ENCODE peak calls at places on chromosome 19, in nine cellular contexts. One of them, this sample, is unnamed.

GRCh38 chr19:43700368-43701015 is 15.4 kb upstream of the IRGC start:
- DNase-seq in PC-3: peak
- DNase-seq in neural crest cell: no peak
- DNase-seq in progenitor cell of endocrine pancreas: no peak
- DNase-seq in endodermal cell: no peak
- DNase-seq in tibial nerve: peak
- DNase-seq in Calu3: no peak
- DNase-seq in fibroblast of pulmonary artery: peak
- DNase-seq in Peyer's patch: no peak
- DNase-seq in this sample: peak

GRCh38 chr19:33998739-33999345 is 173.5 kb upstream of the LSM14A start:
- DNase-seq in PC-3: peak
- DNase-seq in tibial nerve: no peak
- DNase-seq in Peyer's patch: no peak
- DNase-seq in endodermal cell: no peak
- DNase-seq in fibroblast of pulmonary artery: peak
- DNase-seq in neural crest cell: no peak
- DNase-seq in progenitor cell of endocrine pancreas: no peak
- DNase-seq in Calu3: no peak
- DNase-seq in this sample: no peak

GRCh38 chr19:47719047-47719885 is 6.0 kb downstream of the EHD2 start:
- DNase-seq in neural crest cell: no peak
- DNase-seq in Calu3: no peak
- DNase-seq in tibial nerve: peak
- DNase-seq in Peyer's patch: peak
- DNase-seq in endodermal cell: peak
- DNase-seq in progenitor cell of endocrine pancreas: no peak
- DNase-seq in PC-3: no peak
- DNase-seq in fibroblast of pulmonary artery: peak
- DNase-seq in this sample: no peak

GRCh38 chr19:42528354-42529247 is at the start of gene CEACAM1:
- DNase-seq in neural crest cell: no peak
- DNase-seq in endodermal cell: no peak
- DNase-seq in Calu3: peak
- DNase-seq in tibial nerve: no peak
- DNase-seq in Peyer's patch: peak
- DNase-seq in fibroblast of pulmonary artery: peak
- DNase-seq in progenitor cell of endocrine pancreas: no peak
- DNase-seq in PC-3: peak
- DNase-seq in this sample: no peak

GRCh38 chr19:10408511-10409291 is 5.4 kb upstream of the CDC37 start:
- DNase-seq in endodermal cell: no peak
- DNase-seq in fibroblast of pulmonary artery: no peak
- DNase-seq in Calu3: no peak
- DNase-seq in neural crest cell: no peak
- DNase-seq in tibial nerve: no peak
- DNase-seq in PC-3: no peak
- DNase-seq in progenitor cell of endocrine pancreas: no peak
- DNase-seq in Peyer's patch: peak
- DNase-seq in this sample: peak

GRCh38 chr19:15422311-15423075 is 3.7 kb upstream of the AKAP8L start:
- DNase-seq in endodermal cell: no peak
- DNase-seq in fibroblast of pulmonary artery: no peak
- DNase-seq in tibial nerve: no peak
- DNase-seq in Calu3: no peak
- DNase-seq in progenitor cell of endocrine pancreas: no peak
- DNase-seq in Peyer's patch: no peak
- DNase-seq in neural crest cell: no peak
- DNase-seq in PC-3: no peak
- DNase-seq in this sample: no peak

GRCh38 chr19:48628486-48629296 is 8.5 kb downstream of the DBP start:
- DNase-seq in PC-3: no peak
- DNase-seq in endodermal cell: no peak
- DNase-seq in Peyer's patch: no peak
- DNase-seq in progenitor cell of endocrine pancreas: no peak
- DNase-seq in neural crest cell: no peak
- DNase-seq in Calu3: no peak
- DNase-seq in fibroblast of pulmonary artery: no peak
- DNase-seq in tibial nerve: no peak
- DNase-seq in this sample: no peak

GRCh38 chr19:6765738-6766356 is 1.4 kb downstream of the SH2D3A start:
- DNase-seq in fibroblast of pulmonary artery: no peak
- DNase-seq in progenitor cell of endocrine pancreas: peak
- DNase-seq in tibial nerve: no peak
- DNase-seq in Peyer's patch: peak
- DNase-seq in PC-3: peak
- DNase-seq in Calu3: peak
- DNase-seq in endodermal cell: peak
- DNase-seq in neural crest cell: no peak
- DNase-seq in this sample: no peak

GRCh38 chr19:47891923-47892666 is 6.0 kb upstream of the SULT2A1 start:
- DNase-seq in neural crest cell: no peak
- DNase-seq in Peyer's patch: no peak
- DNase-seq in tibial nerve: no peak
- DNase-seq in progenitor cell of endocrine pancreas: no peak
- DNase-seq in endodermal cell: peak
- DNase-seq in fibroblast of pulmonary artery: peak
- DNase-seq in PC-3: no peak
- DNase-seq in Calu3: no peak
- DNase-seq in this sample: no peak

GRCh38 chr19:35792312-35792711 is 16.9 kb downstream of the ARHGAP33 start:
- DNase-seq in PC-3: no peak
- DNase-seq in tibial nerve: no peak
- DNase-seq in Peyer's patch: no peak
- DNase-seq in Calu3: no peak
- DNase-seq in neural crest cell: no peak
- DNase-seq in progenitor cell of endocrine pancreas: no peak
- DNase-seq in endodermal cell: peak
- DNase-seq in fibroblast of pulmonary artery: no peak
- DNase-seq in this sample: no peak

GRCh38 chr19:41698746-41699230 is 9.6 kb upstream of the CEACAM5 start:
- DNase-seq in progenitor cell of endocrine pancreas: no peak
- DNase-seq in fibroblast of pulmonary artery: no peak
- DNase-seq in tibial nerve: no peak
- DNase-seq in endodermal cell: no peak
- DNase-seq in Calu3: peak
- DNase-seq in neural crest cell: no peak
- DNase-seq in PC-3: no peak
- DNase-seq in Peyer's patch: no peak
- DNase-seq in this sample: no peak

GRCh38 chr19:39411006-39411831 is 1.2 kb upstream of the PLEKHG2 start:
- DNase-seq in PC-3: no peak
- DNase-seq in fibroblast of pulmonary artery: peak
- DNase-seq in tibial nerve: no peak
- DNase-seq in endodermal cell: peak
- DNase-seq in progenitor cell of endocrine pancreas: no peak
- DNase-seq in neural crest cell: no peak
- DNase-seq in Calu3: peak
- DNase-seq in Peyer's patch: peak
- DNase-seq in this sample: peak

GRCh38 chr19:991174-991931 is 7.2 kb downstream of the WDR18 start:
- DNase-seq in Peyer's patch: no peak
- DNase-seq in progenitor cell of endocrine pancreas: no peak
- DNase-seq in fibroblast of pulmonary artery: peak
- DNase-seq in neural crest cell: no peak
- DNase-seq in tibial nerve: no peak
- DNase-seq in endodermal cell: peak
- DNase-seq in Calu3: peak
- DNase-seq in PC-3: peak
- DNase-seq in this sample: no peak

GRCh38 chr19:54882758-54883157 is 8.7 kb downstream of the FCAR start:
- DNase-seq in PC-3: peak
- DNase-seq in endodermal cell: no peak
- DNase-seq in tibial nerve: no peak
- DNase-seq in Peyer's patch: no peak
- DNase-seq in progenitor cell of endocrine pancreas: no peak
- DNase-seq in fibroblast of pulmonary artery: no peak
- DNase-seq in neural crest cell: no peak
- DNase-seq in Calu3: no peak
- DNase-seq in this sample: peak

GRCh38 chr19:42563352-42564210 is 31.1 kb downstream of the CEACAM8 start:
- DNase-seq in Peyer's patch: no peak
- DNase-seq in endodermal cell: peak
- DNase-seq in PC-3: peak
- DNase-seq in progenitor cell of endocrine pancreas: no peak
- DNase-seq in fibroblast of pulmonary artery: peak
- DNase-seq in tibial nerve: no peak
- DNase-seq in Calu3: peak
- DNase-seq in neural crest cell: peak
- DNase-seq in this sample: no peak

GRCh38 chr19:3369337-3370213 is 3.2 kb downstream of the NFIC start:
- DNase-seq in neural crest cell: no peak
- DNase-seq in progenitor cell of endocrine pancreas: no peak
- DNase-seq in Peyer's patch: no peak
- DNase-seq in tibial nerve: no peak
- DNase-seq in Calu3: no peak
- DNase-seq in fibroblast of pulmonary artery: peak
- DNase-seq in endodermal cell: peak
- DNase-seq in PC-3: peak
- DNase-seq in this sample: no peak
- TF ChIP-seq CTCF in neural crest cell: peak
- TF ChIP-seq CTCF in progenitor cell of endocrine pancreas: no peak
- TF ChIP-seq CTCF in Peyer's patch: no peak
- TF ChIP-seq CTCF in tibial nerve: no peak
- TF ChIP-seq CTCF in Calu3: no peak
- TF ChIP-seq CTCF in fibroblast of pulmonary artery: no peak
- TF ChIP-seq CTCF in endodermal cell: peak
- TF ChIP-seq CTCF in PC-3: no peak
- TF ChIP-seq CTCF in this sample: no peak

DNA sequence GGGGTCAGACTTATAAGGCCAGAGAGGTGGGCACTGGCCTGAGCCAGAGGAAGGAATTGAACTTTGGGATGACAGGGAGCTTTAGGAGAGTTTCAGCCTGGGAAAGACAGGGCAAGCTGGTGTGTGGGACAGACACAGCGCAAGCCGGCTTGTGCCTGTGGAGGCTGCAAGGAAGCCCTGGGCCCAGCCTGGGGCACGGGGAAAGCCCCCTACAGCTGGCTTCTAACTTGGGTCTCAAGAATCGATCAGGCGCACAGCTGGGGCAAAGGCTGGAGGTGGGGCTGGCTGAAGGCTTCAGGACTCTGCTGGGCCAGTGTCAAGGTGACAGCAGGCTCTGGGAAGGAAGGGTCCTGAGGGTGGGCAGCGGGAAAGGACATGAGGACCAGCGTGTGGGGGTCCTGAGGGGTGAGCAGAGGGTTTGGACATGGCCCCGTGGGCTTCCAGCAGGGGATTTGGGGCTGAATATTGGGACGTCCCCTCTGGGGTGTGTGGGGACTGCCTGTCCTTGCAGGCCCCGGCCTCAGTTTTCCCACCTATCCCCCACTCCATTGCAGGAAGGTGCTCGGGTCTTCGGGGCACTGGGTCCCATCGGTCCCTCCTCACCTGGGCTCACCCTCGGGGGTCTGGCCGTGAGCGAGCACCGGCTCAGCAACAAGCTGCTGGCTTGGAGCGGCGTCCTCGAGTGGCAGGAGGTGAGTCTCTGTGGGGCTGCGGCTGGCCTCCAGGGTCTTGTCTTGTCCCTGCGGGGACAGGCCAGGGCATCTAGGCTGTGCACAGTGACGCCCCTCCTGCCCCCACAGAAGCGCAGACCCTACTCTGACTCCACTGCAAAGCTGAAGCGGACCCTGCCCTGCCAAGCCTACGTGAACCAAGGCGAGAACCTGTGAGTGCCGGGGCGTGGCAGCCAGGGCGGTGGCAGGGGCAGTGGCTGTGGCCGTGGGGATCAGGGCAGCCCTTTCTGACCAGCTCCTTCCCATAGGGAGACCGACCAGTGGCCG is 3.2 kb downstream of the PTOV1 start:
- DNase-seq in endodermal cell: peak
- DNase-seq in neural crest cell: no peak
- DNase-seq in PC-3: no peak
- DNase-seq in fibroblast of pulmonary artery: no peak
- DNase-seq in tibial nerve: no peak
- DNase-seq in Calu3: no peak
- DNase-seq in progenitor cell of endocrine pancreas: no peak
- DNase-seq in Peyer's patch: no peak
- DNase-seq in this sample: no peak
- TF ChIP-seq CTCF in endodermal cell: no peak
- TF ChIP-seq CTCF in neural crest cell: no peak
- TF ChIP-seq CTCF in PC-3: no peak
- TF ChIP-seq CTCF in fibroblast of pulmonary artery: no peak
- TF ChIP-seq CTCF in tibial nerve: no peak
- TF ChIP-seq CTCF in Calu3: no peak
- TF ChIP-seq CTCF in progenitor cell of endocrine pancreas: no peak
- TF ChIP-seq CTCF in Peyer's patch: no peak
- TF ChIP-seq CTCF in this sample: no peak

DNA sequence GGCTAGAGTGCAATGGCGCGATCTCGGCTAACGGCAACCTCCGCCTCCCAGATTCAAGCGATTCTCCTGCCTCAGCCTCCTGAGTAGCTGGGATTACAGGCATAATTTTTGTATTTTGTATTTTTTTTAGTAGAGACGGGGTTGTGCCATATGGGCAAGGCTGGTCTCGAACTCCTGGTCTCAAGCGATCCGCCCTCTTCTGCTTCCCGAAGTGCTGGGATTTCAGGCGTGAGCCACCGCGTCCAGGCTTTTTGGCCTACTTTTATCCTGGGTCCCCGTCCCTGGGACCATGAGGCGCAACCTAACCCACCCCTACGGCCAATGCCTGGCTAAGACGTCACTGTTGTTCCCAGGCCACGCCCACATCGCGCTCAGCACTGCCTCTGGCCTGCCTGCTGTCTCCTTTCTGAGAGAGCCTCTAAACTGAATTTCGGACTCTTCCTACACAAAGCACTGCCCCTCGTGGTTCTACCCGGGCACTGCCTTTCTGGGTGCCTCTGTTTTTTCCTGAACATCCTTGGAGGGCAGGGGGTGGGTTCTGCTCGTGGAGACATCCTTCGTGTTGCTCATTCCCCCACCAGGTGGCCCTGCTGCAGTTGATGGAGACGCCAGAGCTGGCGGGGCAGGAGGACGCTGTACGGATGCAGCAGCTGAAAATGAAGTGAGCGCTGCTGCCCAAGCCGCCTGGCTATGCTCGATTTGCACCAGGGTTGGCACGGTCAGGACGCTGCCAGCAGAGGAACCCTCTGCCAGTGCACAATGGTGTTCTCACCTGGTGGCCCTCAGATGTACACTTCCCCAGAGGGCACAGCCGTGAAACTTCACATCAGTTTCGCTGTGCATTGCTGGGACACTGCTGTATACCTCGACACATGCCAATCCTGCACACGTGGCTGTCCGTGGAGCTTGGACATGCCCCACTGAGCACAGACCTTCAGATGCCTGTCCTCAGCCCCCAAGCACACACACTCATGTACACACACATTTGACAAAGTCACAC is 2.0 kb downstream of the REX1BD start:
- DNase-seq in neural crest cell: peak
- DNase-seq in endodermal cell: peak
- DNase-seq in fibroblast of pulmonary artery: peak
- DNase-seq in Peyer's patch: no peak
- DNase-seq in progenitor cell of endocrine pancreas: peak
- DNase-seq in tibial nerve: peak
- DNase-seq in PC-3: no peak
- DNase-seq in Calu3: no peak
- DNase-seq in this sample: no peak
- TF ChIP-seq CTCF in neural crest cell: peak
- TF ChIP-seq CTCF in endodermal cell: peak
- TF ChIP-seq CTCF in fibroblast of pulmonary artery: peak
- TF ChIP-seq CTCF in Peyer's patch: no peak
- TF ChIP-seq CTCF in progenitor cell of endocrine pancreas: peak
- TF ChIP-seq CTCF in tibial nerve: peak
- TF ChIP-seq CTCF in PC-3: no peak
- TF ChIP-seq CTCF in Calu3: no peak
- TF ChIP-seq CTCF in this sample: no peak

GRCh38 chr19:55935206-55935605 is 3.1 kb upstream of the NLRP13 start:
- DNase-seq in tibial nerve: no peak
- DNase-seq in progenitor cell of endocrine pancreas: no peak
- DNase-seq in fibroblast of pulmonary artery: no peak
- DNase-seq in PC-3: no peak
- DNase-seq in endodermal cell: no peak
- DNase-seq in Peyer's patch: no peak
- DNase-seq in Calu3: no peak
- DNase-seq in neural crest cell: no peak
- DNase-seq in this sample: no peak
- TF ChIP-seq CTCF in tibial nerve: no peak
- TF ChIP-seq CTCF in progenitor cell of endocrine pancreas: no peak
- TF ChIP-seq CTCF in fibroblast of pulmonary artery: no peak
- TF ChIP-seq CTCF in PC-3: no peak
- TF ChIP-seq CTCF in endodermal cell: no peak
- TF ChIP-seq CTCF in Peyer's patch: no peak
- TF ChIP-seq CTCF in Calu3: no peak
- TF ChIP-seq CTCF in neural crest cell: no peak
- TF ChIP-seq CTCF in this sample: no peak